ENCODE peak calls at places on chromosomes 12 and 14, in seven cellular contexts. Y is ascending aorta, I is WTC11, W is endothelial cell, E is neural progenitor cell, A is type B pancreatic cell, T is coronary artery. Q is an unnamed sample.
A peak's percentile ranks its signal among the peaks of the same experiment; 100 is the strongest.

GRCh38 chr14:70032447-70032846 is 153.2 kb downstream of the SMOC1 start:
- DNase-seq in Y (no peak), I (peak; percentile 49), W (no peak), E (peak; percentile 50), A (no peak), T (no peak), Q (no peak)

GRCh38 chr14:75469606-75470237 is 41.9 kb downstream of the JDP2 start:
- DNase-seq in Y (peak; percentile 86), I (no peak), W (no peak), E (no peak), A (no peak), T (no peak), Q (no peak)

GRCh38 chr14:28771168-28771567 is 4.6 kb downstream of the FOXG1 start:
- DNase-seq in Y (no peak), I (no peak), W (no peak), E (no peak), A (no peak), T (no peak), Q (no peak)

GRCh38 chr12:96720363-96720705 is 186.7 kb upstream of the NEDD1 start:
- DNase-seq in Y (no peak), I (peak; percentile 43), W (no peak), E (no peak), A (no peak), T (no peak), Q (peak; percentile 44)

GRCh38 chr14:20836668-20837338 is 34.2 kb upstream of the RNASE1 start:
- DNase-seq in Y (no peak), I (peak; percentile 51), W (no peak), E (peak; percentile 65), A (no peak), T (no peak), Q (no peak)

GRCh38 chr12:29164477-29165163 is 15.5 kb downstream of the FAR2 start:
- DNase-seq in Y (no peak), I (no peak), W (no peak), E (no peak), A (no peak), T (no peak), Q (no peak)

GRCh38 chr12:124663771-124664366 is 96.5 kb upstream of the NCOR2 start:
- DNase-seq in Y (no peak), I (no peak), W (no peak), E (peak; percentile 63), A (no peak), T (no peak), Q (no peak)

GRCh38 chr12:10363922-10364838 is 25.7 kb downstream of the KLRK1 start:
- DNase-seq in Y (no peak), I (no peak), W (peak; percentile 12), E (peak; percentile 41), A (no peak), T (no peak), Q (peak; percentile 60)

GRCh38 chr12:85367886-85368385 is 87.9 kb downstream of the ALX1 start:
- DNase-seq in Y (no peak), I (no peak), W (no peak), E (no peak), A (no peak), T (no peak), Q (no peak)

GRCh38 chr12:18907793-18908580 is 170.1 kb downstream of the CAPZA3 start:
- DNase-seq in Y (no peak), I (no peak), W (no peak), E (no peak), A (no peak), T (no peak), Q (no peak)

GRCh38 chr12:103175625-103176024 is 218.2 kb downstream of the ASCL1 start:
- DNase-seq in Y (no peak), I (no peak), W (no peak), E (no peak), A (no peak), T (no peak), Q (no peak)

GRCh38 chr14:76810953-76811400 is 1.7 kb downstream of the ANGEL1 start:
- DNase-seq in Y (peak; percentile 69), I (no peak), W (peak; percentile 17), E (peak; percentile 31), A (no peak), T (no peak), Q (peak; percentile 27)

GRCh38 chr12:47591387-47591786 is 114.4 kb downstream of the RPAP3 start:
- DNase-seq in Y (no peak), I (no peak), W (no peak), E (no peak), A (no peak), T (no peak), Q (no peak)

GRCh38 chr12:34402899-34403705 is 380.8 kb downstream of the ALG10 start:
- DNase-seq in Y (peak; percentile 41), I (peak; percentile 2), W (peak; percentile 2), E (no peak), A (peak; percentile 49), T (peak; percentile 58), Q (no peak)

GRCh38 chr12:110565919-110566871 is 16.9 kb downstream of the PPTC7 start:
- DNase-seq in Y (no peak), I (no peak), W (no peak), E (no peak), A (no peak), T (no peak), Q (no peak)

GRCh38 chr14:67622675-67623074 is 3.0 kb downstream of the ARG2 start:
- DNase-seq in Y (peak; percentile 84), I (peak; percentile 25), W (peak; percentile 54), E (peak; percentile 27), A (no peak), T (no peak), Q (peak; percentile 59)

DNA sequence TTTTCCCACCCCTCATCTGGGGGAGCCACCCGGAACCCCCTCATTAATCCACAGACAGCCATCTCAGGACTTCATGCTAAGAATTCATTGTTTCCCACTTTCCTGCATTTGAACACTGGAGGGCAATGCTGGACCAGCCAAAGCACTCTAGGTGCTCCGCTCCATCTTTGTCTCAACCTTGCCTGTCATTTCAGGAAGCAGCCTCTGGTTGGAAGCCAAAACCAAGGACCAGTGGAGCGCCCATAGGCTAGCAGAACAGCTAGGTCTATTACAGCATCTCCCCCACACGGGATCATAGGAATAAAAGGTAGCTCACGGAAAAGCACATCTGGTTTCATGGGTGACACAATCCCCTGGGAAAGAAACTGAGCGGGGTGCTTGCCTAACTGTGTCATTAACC is 197.1 kb downstream of the DAD1 start:
- DNase-seq in Y (peak; percentile 69), I (peak; percentile 54), W (peak; percentile 59), E (peak; percentile 85), A (no peak), T (no peak), Q (no peak)
- TF ChIP-seq CTCF in Y (peak; percentile 73), I (no peak), W (peak; percentile 47), E (peak; percentile 80), A (peak; percentile 78), T (no peak), Q (no peak)

GRCh38 chr14:71647086-71647784 is 285.0 kb upstream of the RGS6 start:
- DNase-seq in Y (no peak), I (no peak), W (no peak), E (peak; percentile 52), A (no peak), T (no peak), Q (no peak)

GRCh38 chr14:71646518-71646917 is 285.7 kb upstream of the RGS6 start:
- DNase-seq in Y (no peak), I (no peak), W (no peak), E (no peak), A (no peak), T (no peak), Q (no peak)

GRCh38 chr14:71648725-71649124 is 283.5 kb upstream of the RGS6 start:
- DNase-seq in Y (no peak), I (no peak), W (no peak), E (no peak), A (no peak), T (no peak), Q (no peak)

GRCh38 chr14:71642715-71643114 is 289.5 kb upstream of the RGS6 start:
- DNase-seq in Y (no peak), I (no peak), W (no peak), E (no peak), A (no peak), T (no peak), Q (no peak)

GRCh38 chr14:71645656-71646055 is 286.6 kb upstream of the RGS6 start:
- DNase-seq in Y (no peak), I (no peak), W (no peak), E (no peak), A (no peak), T (no peak), Q (no peak)
- TF ChIP-seq CTCF in Y (no peak), I (no peak), W (no peak), E (no peak), A (no peak), T (no peak), Q (no peak)

GRCh38 chr14:59419383-59419782 is 45.8 kb downstream of the GPR135 start:
- DNase-seq in Y (no peak), I (no peak), W (no peak), E (no peak), A (no peak), T (no peak), Q (no peak)

GRCh38 chr14:59417301-59417700 is 47.9 kb downstream of the GPR135 start:
- DNase-seq in Y (no peak), I (no peak), W (no peak), E (no peak), A (no peak), T (no peak), Q (no peak)

GRCh38 chr14:59425322-59425945 is 39.7 kb downstream of the GPR135 start:
- DNase-seq in Y (no peak), I (no peak), W (no peak), E (no peak), A (no peak), T (no peak), Q (no peak)

GRCh38 chr14:59424707-59425106 is 40.5 kb downstream of the GPR135 start:
- DNase-seq in Y (no peak), I (no peak), W (no peak), E (peak; percentile 7), A (no peak), T (no peak), Q (no peak)

GRCh38 chr14:59422069-59422881 is 42.9 kb downstream of the GPR135 start:
- DNase-seq in Y (peak; percentile 70), I (no peak), W (no peak), E (peak; percentile 19), A (no peak), T (no peak), Q (no peak)
- TF ChIP-seq CTCF in Y (peak; percentile 28), I (no peak), W (no peak), E (peak; percentile 49), A (no peak), T (no peak), Q (no peak)

GRCh38 chr14:104226421-104227385 is 88.3 kb downstream of the KIF26A start:
- DNase-seq in Y (no peak), I (peak; percentile 13), W (no peak), E (no peak), A (no peak), T (no peak), Q (peak; percentile 14)
- TF ChIP-seq CTCF in Y (no peak), I (no peak), W (no peak), E (no peak), A (no peak), T (no peak), Q (no peak)